ENCODE peak calls at places on chromosome 5, in four cellular contexts. G is K562, A is GM12878, Z is HepG2. R is an unnamed sample.

GRCh38 chr5:1227669-1228068 is 2.5 kb downstream of the SLC6A18 start:
- DNase-seq in Z (peak; percentile 23), G (no peak), A (no peak), R (no peak)

GRCh38 chr5:152259702-152260101 is 145.4 kb downstream of the NMUR2 start:
- DNase-seq in G (no peak), A (no peak), Z (no peak), R (no peak)

GRCh38 chr5:127041571-127041970 is 11.2 kb upstream of the MARCHF3 start:
- DNase-seq in G (no peak), A (no peak), Z (no peak), R (no peak)

GRCh38 chr5:39520232-39520572 is 95.4 kb upstream of the DAB2 start:
- DNase-seq in G (no peak), Z (no peak), A (no peak), R (no peak)

GRCh38 chr5:56321236-56321881 is 88.2 kb upstream of the ANKRD55 start:
- DNase-seq in Z (no peak), G (no peak), A (no peak), R (no peak)

GRCh38 chr5:64680289-64680688 is 10.0 kb upstream of the SHISAL2B start:
- DNase-seq in A (no peak), Z (peak; percentile 6), G (no peak), R (no peak)

GRCh38 chr5:95761771-95762680 is 30.9 kb downstream of the RHOBTB3 start:
- DNase-seq in G (no peak), A (no peak), Z (no peak), R (peak; percentile 57)

GRCh38 chr5:39256472-39256871 is 37.1 kb upstream of the FYB1 start:
- DNase-seq in A (peak; percentile 56), Z (no peak), G (no peak), R (no peak)

GRCh38 chr5:106940986-106941385 is 729.8 kb downstream of the EFNA5 start:
- DNase-seq in G (no peak), Z (peak; percentile 6), A (no peak), R (no peak)

GRCh38 chr5:145637396-145637795 is 197.7 kb downstream of the PRELID2 start:
- DNase-seq in A (no peak), G (no peak), Z (no peak), R (no peak)

GRCh38 chr5:88877826-88878225 is 5.2 kb downstream of the MEF2C start:
- DNase-seq in A (no peak), G (no peak), Z (no peak), R (no peak)

GRCh38 chr5:169164481-169164925 is 136.4 kb downstream of the SLIT3 start:
- DNase-seq in Z (no peak), G (no peak), A (no peak), R (no peak)

GRCh38 chr5:131281133-131281867 is 17.4 kb downstream of the CDC42SE2 start:
- DNase-seq in Z (peak; percentile 34), A (no peak), G (no peak), R (no peak)

GRCh38 chr5:154712518-154713437 is 42.4 kb upstream of the LARP1 start:
- DNase-seq in Z (no peak), G (no peak), A (no peak), R (no peak)

GRCh38 chr5:73039082-73039481 is 81.3 kb upstream of the TMEM171 start:
- DNase-seq in A (no peak), G (peak; percentile 15), Z (no peak), R (no peak)

GRCh38 chr5:142979636-142980035 is 209.5 kb downstream of the ARHGAP26 start:
- DNase-seq in A (no peak), G (no peak), Z (no peak), R (no peak)

GRCh38 chr5:90916947-90917800 is 358.6 kb downstream of the ADGRV1 start:
- DNase-seq in A (no peak), G (no peak), Z (no peak), R (no peak)

GRCh38 chr5:169567079-169567478 is 16.5 kb upstream of the SPDL1 start:
- DNase-seq in Z (no peak), A (no peak), G (no peak), R (no peak)

GRCh38 chr5:174344335-174344734 is 298.8 kb downstream of the NSG2 start:
- DNase-seq in A (no peak), Z (no peak), G (no peak), R (no peak)

GRCh38 chr5:62143268-62144229 is 162.5 kb upstream of the KIF2A start:
- DNase-seq in A (no peak), G (no peak), Z (peak; percentile 13), R (peak; percentile 24)

DNA sequence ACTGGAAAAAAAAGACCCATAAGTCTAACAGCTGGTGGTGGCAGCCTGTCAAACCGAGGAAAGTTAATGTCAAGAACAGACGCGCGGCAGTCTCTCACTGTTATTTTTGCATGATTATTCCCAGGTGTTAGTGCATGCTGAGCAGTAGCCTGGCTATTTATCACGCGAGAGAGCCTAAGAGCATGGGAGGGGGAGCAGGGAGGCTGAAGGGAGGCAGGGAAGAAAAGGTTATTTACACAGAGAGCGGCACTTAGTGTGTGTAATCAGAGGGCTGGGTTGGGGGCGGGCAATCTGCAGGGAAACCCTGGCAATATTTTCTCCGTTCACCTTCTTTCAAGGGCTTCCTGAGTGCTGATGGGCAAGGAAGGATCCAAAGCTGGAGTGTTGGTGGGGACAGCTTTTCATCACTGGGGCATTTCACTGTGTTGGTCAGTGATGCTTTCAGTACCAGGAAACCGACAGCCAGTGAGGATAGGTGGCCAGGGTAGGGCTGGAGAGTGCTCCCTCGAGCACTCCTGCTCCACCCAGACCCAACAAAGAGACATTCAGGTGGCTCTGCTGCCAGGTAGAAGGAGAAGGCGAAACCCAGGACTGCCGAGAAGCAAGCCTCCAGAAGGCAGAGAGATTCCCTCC is 39.6 kb downstream of the ZNF608 start:
- DNase-seq in Z (peak; percentile 9), A (no peak), G (no peak), R (peak; percentile 70)
- TF ChIP-seq YY1 in Z (no peak), A (no peak), G (no peak), R (no peak)

DNA sequence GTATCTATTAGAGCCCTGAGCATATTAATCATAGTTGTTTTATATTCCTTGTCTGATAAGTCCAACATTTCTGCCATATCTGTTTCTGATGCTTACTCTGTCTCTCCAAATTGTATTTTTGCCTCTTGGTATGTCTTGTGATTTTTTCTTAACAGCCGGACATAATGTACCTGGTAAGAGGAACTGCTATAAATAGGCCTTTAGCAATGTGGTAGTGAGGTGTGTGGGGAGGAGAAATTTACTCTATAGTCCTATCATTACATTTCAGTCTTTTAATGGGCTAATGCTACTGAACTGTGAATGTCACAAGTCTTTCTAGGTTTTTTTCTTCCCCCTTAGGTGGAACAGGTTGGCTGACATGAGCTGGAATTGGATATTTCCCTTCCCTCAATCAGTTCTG is 176.1 kb upstream of the FGF10 start:
- DNase-seq in G (no peak), Z (no peak), A (no peak), R (no peak)
- TF ChIP-seq CHD2 in G (no peak), Z (no peak), A (no peak), R (no peak)

GRCh38 chr5:32126691-32127090 is 47.4 kb downstream of the GOLPH3 start:
- DNase-seq in G (no peak), Z (no peak), A (no peak), R (no peak)

GRCh38 chr5:32129074-32129598 is 45.0 kb downstream of the GOLPH3 start:
- DNase-seq in Z (no peak), A (no peak), G (no peak), R (no peak)

GRCh38 chr5:32123889-32124676 is 50.0 kb downstream of the GOLPH3 start:
- DNase-seq in Z (no peak), G (no peak), A (no peak), R (no peak)

GRCh38 chr5:32127759-32128158 is 46.4 kb downstream of the GOLPH3 start:
- DNase-seq in Z (no peak), A (no peak), G (no peak), R (no peak)

GRCh38 chr5:32123058-32123805 is 50.9 kb downstream of the GOLPH3 start:
- DNase-seq in G (no peak), A (no peak), Z (no peak), R (no peak)
- TF ChIP-seq FOXM1 in G (no peak), A (no peak), Z (no peak), R (no peak)

GRCh38 chr5:37900692-37901091 is 60.9 kb upstream of the GDNF start:
- DNase-seq in Z (peak; percentile 29), A (no peak), G (no peak), R (peak; percentile 4)
- TF ChIP-seq YY1 in Z (no peak), A (no peak), G (no peak), R (no peak)

GRCh38 chr5:167671176-167671575 is 620.3 kb upstream of the WWC1 start:
- DNase-seq in A (no peak), G (no peak), Z (no peak), R (no peak)

GRCh38 chr5:167661605-167662004 is 629.8 kb upstream of the WWC1 start:
- DNase-seq in Z (no peak), G (no peak), A (no peak), R (no peak)

GRCh38 chr5:167664222-167664804 is 627.1 kb upstream of the WWC1 start:
- DNase-seq in Z (no peak), A (peak; percentile 15), G (no peak), R (no peak)

DNA sequence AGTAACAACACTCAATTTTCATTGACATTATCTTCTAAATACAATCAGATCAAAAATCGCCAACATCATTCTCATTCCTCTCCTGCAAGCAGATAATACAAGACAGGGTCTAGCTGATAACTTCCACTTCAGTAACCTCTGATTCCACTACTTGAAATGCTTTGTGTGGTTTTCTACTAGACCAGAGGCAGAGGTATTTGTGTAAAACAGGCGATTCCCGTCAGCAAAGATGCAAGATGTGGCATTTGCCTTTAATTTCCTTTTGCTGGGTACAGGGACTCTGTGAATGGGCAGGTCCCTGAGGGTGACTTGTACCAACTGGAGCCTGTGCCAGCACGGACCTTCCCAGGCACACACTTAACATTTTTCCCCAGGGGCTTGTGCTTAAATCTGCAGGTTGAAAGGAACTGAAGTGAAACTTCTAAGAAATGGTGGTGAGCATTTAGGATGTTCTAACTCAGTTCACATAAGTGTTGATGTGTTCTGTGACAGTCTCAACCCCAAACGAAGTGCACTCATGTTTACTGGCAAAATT is 625.5 kb upstream of the WWC1 start:
- DNase-seq in G (no peak), Z (no peak), A (no peak), R (no peak)
- TF ChIP-seq CHD2 in G (no peak), Z (no peak), A (no peak), R (no peak)

GRCh38 chr5:76669245-76669644 is 46.0 kb upstream of the F2RL2 start:
- DNase-seq in G (no peak), Z (no peak), A (no peak), R (no peak)

GRCh38 chr5:76673125-76673524 is 42.8 kb upstream of the F2R start:
- DNase-seq in Z (peak; percentile 59), A (no peak), G (no peak), R (no peak)

GRCh38 chr5:76667495-76667894 is 44.3 kb upstream of the F2RL2 start:
- DNase-seq in Z (peak; percentile 24), A (no peak), G (peak; percentile 36), R (no peak)

GRCh38 chr5:76672242-76672641 is 43.7 kb upstream of the F2R start:
- DNase-seq in G (no peak), Z (no peak), A (no peak), R (no peak)

GRCh38 chr5:76670508-76670907 is 45.4 kb upstream of the F2R start:
- DNase-seq in A (no peak), G (no peak), Z (no peak), R (no peak)
- TF ChIP-seq FOXM1 in A (no peak), G (no peak), Z (no peak), R (no peak)

GRCh38 chr5:148909766-148910165 is 83.4 kb downstream of the ADRB2 start:
- DNase-seq in G (no peak), A (no peak), Z (no peak), R (no peak)
- TF ChIP-seq YY1 in G (no peak), A (no peak), Z (no peak), R (no peak)

R was measured in SK-N-SH.